ENCODE peak calls at places on chromosomes 6 and 20, in five cellular contexts. A is uterus, B is glutamatergic neuron, S is neural progenitor cell, U is choroid plexus epithelial cell. R is an unnamed sample.

GRCh38 chr6:111661541-111662041 is 55.9 kb upstream of the TRAF3IP2 start:
- DNase-seq in A (no peak), B (peak; percentile 73), S (peak; percentile 79), U (no peak), R (no peak)

GRCh38 chr20:25220021-25220730 is 24.7 kb downstream of the ENTPD6 start:
- DNase-seq in A (peak; percentile 13), B (no peak), S (peak; percentile 41), U (peak; percentile 75), R (no peak)

GRCh38 chr6:15452182-15452941 is 206.5 kb downstream of the JARID2 start:
- DNase-seq in A (no peak), B (no peak), S (no peak), U (no peak), R (no peak)

GRCh38 chr6:161272600-161273355 is 1.1 kb downstream of the AGPAT4 start:
- DNase-seq in A (peak; percentile 34), B (no peak), S (peak; percentile 80), U (peak; percentile 68), R (no peak)

GRCh38 chr6:144741659-144742058 is 456.5 kb downstream of the UTRN start:
- DNase-seq in A (no peak), B (no peak), S (no peak), U (no peak), R (no peak)

GRCh38 chr6:92777146-92777740 is 642.1 kb downstream of the EPHA7 start:
- DNase-seq in A (no peak), B (no peak), S (peak; percentile 50), U (peak; percentile 75), R (no peak)

GRCh38 chr6:40936810-40937209 is 102.2 kb downstream of the UNC5CL start:
- DNase-seq in A (no peak), B (no peak), S (no peak), U (peak; percentile 70), R (peak; percentile 76)

GRCh38 chr20:34689486-34689885 is 12.6 kb upstream of the PIGU start:
- DNase-seq in A (no peak), B (no peak), S (no peak), U (peak; percentile 43), R (no peak)

GRCh38 chr6:145372671-145373123 is 362.6 kb downstream of the EPM2A start:
- DNase-seq in A (no peak), B (no peak), S (no peak), U (peak; percentile 64), R (no peak)

GRCh38 chr6:293185-294174 is 1.2 kb downstream of the DUSP22 start:
- DNase-seq in A (peak; percentile 42), B (no peak), S (peak; percentile 53), U (peak; percentile 20), R (no peak)

GRCh38 chr20:12061471-12061870 is 143.8 kb downstream of the BTBD3 start:
- DNase-seq in A (no peak), B (no peak), S (no peak), U (no peak), R (no peak)

GRCh38 chr20:54103067-54103761 is 32.8 kb upstream of the BCAS1 start:
- DNase-seq in A (peak; percentile 61), B (peak; percentile 92), S (peak; percentile 82), U (peak; percentile 82), R (no peak)

GRCh38 chr6:100202417-100203194 is 208.6 kb upstream of the MCHR2 start:
- DNase-seq in A (no peak), B (no peak), S (no peak), U (peak; percentile 95), R (peak; percentile 96)

GRCh38 chr6:21491955-21492354 is 101.6 kb upstream of the SOX4 start:
- DNase-seq in A (no peak), B (no peak), S (no peak), U (no peak), R (no peak)

GRCh38 chr6:158910484-158911075 is 89.4 kb downstream of the RSPH3 start:
- DNase-seq in A (no peak), B (no peak), S (peak; percentile 76), U (no peak), R (no peak)

GRCh38 chr6:101682937-101683336 is 289.4 kb downstream of the GRIK2 start:
- DNase-seq in A (no peak), B (no peak), S (no peak), U (no peak), R (no peak)

GRCh38 chr6:43922423-43923375 is 152.7 kb downstream of the VEGFA start:
- DNase-seq in A (no peak), B (no peak), S (no peak), U (no peak), R (no peak)

GRCh38 chr6:156160007-156160787 is 617.0 kb upstream of the ARID1B start:
- DNase-seq in A (no peak), B (no peak), S (no peak), U (no peak), R (no peak)

GRCh38 chr20:5918856-5919633 is 31.3 kb downstream of the TRMT6 start:
- DNase-seq in A (no peak), B (no peak), S (no peak), U (peak; percentile 73), R (no peak)

GRCh38 chr6:35478259-35478658 is 10.1 kb downstream of the RPL10A start:
- DNase-seq in A (no peak), B (no peak), S (no peak), U (no peak), R (no peak)

GRCh38 chr6:108684809-108685329 is 124.2 kb downstream of the FOXO3 start:
- DNase-seq in A (no peak), B (no peak), S (no peak), U (no peak), R (no peak)

GRCh38 chr6:17768388-17768787 is 61.7 kb upstream of the NUP153 start:
- DNase-seq in A (no peak), B (no peak), S (peak; percentile 52), U (peak; percentile 64), R (no peak)

GRCh38 chr20:22523499-22524392 is 60.6 kb downstream of the FOXA2 start:
- DNase-seq in A (no peak), B (no peak), S (no peak), U (no peak), R (no peak)

GRCh38 chr6:15385521-15385920 is 139.7 kb downstream of the JARID2 start:
- DNase-seq in A (no peak), B (no peak), S (no peak), U (no peak), R (no peak)

GRCh38 chr6:19736066-19736465 is 101.1 kb upstream of the ID4 start:
- DNase-seq in A (no peak), B (no peak), S (no peak), U (no peak), R (no peak)

GRCh38 chr6:106422551-106422950 is 62.0 kb downstream of the CRYBG1 start:
- DNase-seq in A (no peak), B (no peak), S (no peak), U (no peak), R (no peak)

GRCh38 chr6:35605600-35605999 is 83.1 kb downstream of the FKBP5 start:
- DNase-seq in A (no peak), B (no peak), S (no peak), U (no peak), R (no peak)

GRCh38 chr6:40409143-40409542 is 178.0 kb downstream of the LRFN2 start:
- DNase-seq in A (no peak), B (no peak), S (no peak), U (no peak), R (no peak)

DNA sequence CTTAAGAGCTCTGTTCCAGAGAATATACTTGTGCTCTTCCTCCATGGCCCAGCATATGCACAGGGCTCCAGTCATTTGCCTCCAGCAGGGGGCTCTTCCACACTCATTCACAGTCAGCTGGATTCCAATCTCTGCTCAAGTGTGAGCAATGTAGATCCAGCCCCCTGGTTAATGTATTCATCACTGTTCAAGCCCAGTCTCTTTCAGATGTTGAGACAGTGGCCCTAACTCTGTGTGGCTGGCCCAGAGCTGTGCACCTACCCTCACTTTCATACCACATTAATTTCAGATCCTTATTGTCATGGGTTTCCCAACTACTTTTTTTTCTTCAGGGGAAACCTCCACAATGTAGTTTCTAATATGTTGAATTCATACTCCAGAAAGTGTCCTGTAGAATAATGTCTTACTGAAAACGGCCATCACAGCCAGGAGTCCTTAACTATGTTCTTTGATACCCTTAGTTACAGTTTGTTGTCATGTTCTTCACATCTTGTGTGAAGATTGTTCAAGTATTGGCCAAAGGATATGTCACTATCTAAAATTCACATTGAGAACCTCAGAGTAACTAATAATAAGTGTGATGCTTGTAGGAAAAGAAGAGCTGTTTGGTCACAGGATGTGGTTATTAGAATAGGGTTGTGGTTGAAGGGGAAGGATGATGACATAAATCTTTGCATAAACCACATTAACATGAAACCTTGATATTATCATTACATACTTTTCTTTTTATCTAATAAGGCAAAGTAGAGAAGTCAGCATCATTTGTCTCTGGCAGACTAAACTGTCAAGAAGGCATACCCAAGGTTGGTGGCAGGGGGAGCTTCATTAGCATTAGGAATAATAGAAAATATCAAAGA is 14.4 kb upstream of the HLA-DQA1 start:
- DNase-seq in A (no peak), B (no peak), S (peak; percentile 87), U (peak; percentile 68), R (no peak)
- TF ChIP-seq CTCF in A (no peak), B (no peak), S (peak; percentile 81), U (peak; percentile 33), R (no peak)

GRCh38 chr6:4055420-4056041 is 23.4 kb downstream of the FAM217A start:
- DNase-seq in A (no peak), B (no peak), S (no peak), U (peak; percentile 91), R (peak; percentile 50)
- TF ChIP-seq CTCF in A (no peak), B (no peak), S (peak; percentile 38), U (peak; percentile 67), R (peak; percentile 49)

GRCh38 chr20:1397710-1398109 is 4.9 kb upstream of the FKBP1A start:
- DNase-seq in A (no peak), B (no peak), S (no peak), U (peak; percentile 49), R (no peak)
- TF ChIP-seq CTCF in A (peak; percentile 8), B (no peak), S (peak; percentile 7), U (peak; percentile 52), R (no peak)

GRCh38 chr20:46407671-46407996 is 1.2 kb upstream of the ELMO2 start:
- DNase-seq in A (no peak), B (no peak), S (no peak), U (no peak), R (no peak)

GRCh38 chr20:46406986-46407670 is 713 bp upstream of the ELMO2 start:
- DNase-seq in A (peak; percentile 60), B (no peak), S (peak; percentile 42), U (no peak), R (no peak)

GRCh38 chr20:46402236-46402886 is 4.1 kb downstream of the ELMO2 start:
- DNase-seq in A (no peak), B (no peak), S (no peak), U (no peak), R (no peak)

GRCh38 chr20:46408281-46408731 is 1.9 kb upstream of the ELMO2 start:
- DNase-seq in A (no peak), B (no peak), S (no peak), U (no peak), R (no peak)

DNA sequence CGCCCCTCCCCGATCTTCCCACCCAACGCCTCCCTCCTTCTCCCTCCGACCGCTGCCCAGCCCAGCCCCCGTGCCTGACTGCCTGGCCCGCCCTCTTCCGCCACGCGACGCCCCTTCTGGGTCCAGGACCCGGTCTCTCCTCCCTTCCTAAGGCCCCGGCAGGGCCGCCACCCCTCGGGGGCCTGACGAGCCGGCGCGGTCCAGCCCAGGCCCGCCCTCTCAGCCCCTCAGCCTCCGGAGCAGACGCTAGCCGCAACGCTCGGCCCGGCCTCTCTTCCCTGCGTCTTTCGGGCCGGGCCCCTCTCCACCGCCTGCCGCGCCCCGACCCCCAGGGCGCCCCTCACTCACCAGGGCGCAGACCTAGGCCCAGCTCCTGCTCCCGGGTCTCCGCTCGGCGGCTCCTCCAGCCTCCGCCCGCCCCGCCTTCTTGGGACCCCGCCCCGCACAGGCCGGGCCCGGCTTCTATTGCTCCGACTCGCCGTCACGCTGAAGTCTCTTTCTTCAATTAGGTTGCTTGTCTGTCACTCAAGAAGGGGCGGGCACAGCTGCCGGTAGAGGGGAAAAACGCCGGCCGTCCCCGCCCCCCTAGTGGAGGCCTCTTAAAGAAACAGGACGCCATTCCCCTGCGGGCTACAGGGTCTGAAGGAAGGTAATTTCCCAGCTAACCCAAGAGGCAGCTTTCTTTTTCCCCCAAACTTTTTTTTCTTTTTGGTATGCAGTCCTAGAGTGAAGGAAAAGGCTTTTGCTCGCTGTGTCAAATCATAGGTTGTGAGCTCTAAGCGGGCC is at the start of gene ELMO2:
- DNase-seq in A (peak; percentile 99), B (peak; percentile 97), S (peak; percentile 99), U (peak; percentile 98), R (peak; percentile 75)
- TF ChIP-seq CTCF in A (peak; percentile 1), B (peak; percentile 38), S (no peak), U (no peak), R (no peak)